ENCODE peak calls at places on chromosomes 4 and X, in seven cellular contexts. One of them, this sample, is unnamed.
A peak's percentile ranks its signal among the peaks of the same experiment; 100 is the strongest.

GRCh38 chrX:153953342-153953830 is 8.9 kb upstream of the RENBP start:
- DNase-seq in body of pancreas: peak; percentile 70
- DNase-seq in transverse colon: peak; percentile 81
- DNase-seq in A549: peak; percentile 58
- DNase-seq in uterus: peak; percentile 88
- DNase-seq in Peyer's patch: peak; percentile 71
- DNase-seq in prostate gland: peak; percentile 28
- DNase-seq in this sample: no peak

GRCh38 chrX:45850775-45851433 is 650.2 kb upstream of the DIPK2B start:
- DNase-seq in A549: peak; percentile 52
- DNase-seq in body of pancreas: peak; percentile 8
- DNase-seq in prostate gland: peak; percentile 19
- DNase-seq in uterus: peak; percentile 37
- DNase-seq in transverse colon: peak; percentile 25
- DNase-seq in Peyer's patch: no peak
- DNase-seq in this sample: peak; percentile 87

GRCh38 chr4:173025131-173025530 is 143.5 kb upstream of the GALNT7 start:
- DNase-seq in prostate gland: peak; percentile 64
- DNase-seq in body of pancreas: peak; percentile 71
- DNase-seq in transverse colon: peak; percentile 26
- DNase-seq in uterus: peak; percentile 65
- DNase-seq in Peyer's patch: no peak
- DNase-seq in A549: peak; percentile 71
- DNase-seq in this sample: peak; percentile 32

GRCh38 chr4:140012688-140013087 is 141.3 kb downstream of the MAML3 start:
- DNase-seq in body of pancreas: peak; percentile 88
- DNase-seq in prostate gland: peak; percentile 71
- DNase-seq in Peyer's patch: peak; percentile 35
- DNase-seq in A549: peak; percentile 93
- DNase-seq in transverse colon: peak; percentile 78
- DNase-seq in uterus: peak; percentile 35
- DNase-seq in this sample: peak; percentile 27

GRCh38 chr4:83093060-83093640 is 21.4 kb downstream of the PLAC8 start:
- DNase-seq in body of pancreas: no peak
- DNase-seq in transverse colon: no peak
- DNase-seq in prostate gland: no peak
- DNase-seq in Peyer's patch: no peak
- DNase-seq in A549: no peak
- DNase-seq in uterus: no peak
- DNase-seq in this sample: no peak

GRCh38 chrX:47178337-47178736 is 15.3 kb upstream of the UBA1 start:
- DNase-seq in A549: no peak
- DNase-seq in body of pancreas: no peak
- DNase-seq in transverse colon: no peak
- DNase-seq in Peyer's patch: no peak
- DNase-seq in prostate gland: no peak
- DNase-seq in uterus: no peak
- DNase-seq in this sample: no peak

GRCh38 chr4:8710416-8710815 is 117.9 kb downstream of the CPZ start:
- DNase-seq in body of pancreas: no peak
- DNase-seq in Peyer's patch: no peak
- DNase-seq in transverse colon: peak; percentile 2
- DNase-seq in uterus: peak; percentile 8
- DNase-seq in prostate gland: no peak
- DNase-seq in A549: no peak
- DNase-seq in this sample: peak; percentile 63

GRCh38 chr4:6019316-6020263 is 1.4 kb upstream of the C4orf50 start:
- DNase-seq in prostate gland: peak; percentile 23
- DNase-seq in Peyer's patch: no peak
- DNase-seq in uterus: no peak
- DNase-seq in A549: peak; percentile 51
- DNase-seq in transverse colon: peak; percentile 24
- DNase-seq in body of pancreas: peak; percentile 62
- DNase-seq in this sample: no peak

GRCh38 chr4:147723316-147723715 is 8.6 kb upstream of the ARHGAP10 start:
- DNase-seq in A549: no peak
- DNase-seq in transverse colon: no peak
- DNase-seq in uterus: peak; percentile 64
- DNase-seq in prostate gland: no peak
- DNase-seq in Peyer's patch: no peak
- DNase-seq in body of pancreas: peak; percentile 22
- DNase-seq in this sample: peak; percentile 46

GRCh38 chr4:151887151-151887815 is 126.5 kb upstream of the GATB start:
- DNase-seq in A549: no peak
- DNase-seq in uterus: no peak
- DNase-seq in transverse colon: no peak
- DNase-seq in prostate gland: no peak
- DNase-seq in Peyer's patch: no peak
- DNase-seq in body of pancreas: no peak
- DNase-seq in this sample: no peak

GRCh38 chr4:130183796-130184195 is 1087.8 kb downstream of the C4orf33 start:
- DNase-seq in body of pancreas: no peak
- DNase-seq in transverse colon: no peak
- DNase-seq in A549: no peak
- DNase-seq in uterus: no peak
- DNase-seq in Peyer's patch: no peak
- DNase-seq in prostate gland: no peak
- DNase-seq in this sample: no peak

GRCh38 chr4:100290585-100290984 is 100.3 kb upstream of the DDIT4L start:
- DNase-seq in body of pancreas: no peak
- DNase-seq in Peyer's patch: no peak
- DNase-seq in transverse colon: no peak
- DNase-seq in prostate gland: no peak
- DNase-seq in uterus: no peak
- DNase-seq in A549: no peak
- DNase-seq in this sample: no peak

GRCh38 chr4:155444695-155445094 is 67.9 kb upstream of the MAP9 start:
- DNase-seq in Peyer's patch: no peak
- DNase-seq in prostate gland: no peak
- DNase-seq in transverse colon: no peak
- DNase-seq in body of pancreas: no peak
- DNase-seq in A549: no peak
- DNase-seq in uterus: no peak
- DNase-seq in this sample: no peak

GRCh38 chr4:169024762-169025161 is 14.7 kb upstream of the CBR4 start:
- DNase-seq in prostate gland: peak; percentile 26
- DNase-seq in A549: peak; percentile 43
- DNase-seq in Peyer's patch: no peak
- DNase-seq in uterus: no peak
- DNase-seq in body of pancreas: no peak
- DNase-seq in transverse colon: no peak
- DNase-seq in this sample: no peak

GRCh38 chr4:138925495-138925894 is 90.1 kb upstream of the NOCT start:
- DNase-seq in Peyer's patch: no peak
- DNase-seq in prostate gland: no peak
- DNase-seq in body of pancreas: no peak
- DNase-seq in transverse colon: no peak
- DNase-seq in A549: no peak
- DNase-seq in uterus: no peak
- DNase-seq in this sample: no peak

GRCh38 chr4:41975341-41975740 is 6.2 kb upstream of the DCAF4L1 start:
- DNase-seq in body of pancreas: no peak
- DNase-seq in A549: no peak
- DNase-seq in Peyer's patch: no peak
- DNase-seq in prostate gland: no peak
- DNase-seq in uterus: no peak
- DNase-seq in transverse colon: no peak
- DNase-seq in this sample: no peak
- TF ChIP-seq POLR2A in body of pancreas: no peak
- TF ChIP-seq POLR2A in A549: no peak
- TF ChIP-seq POLR2A in Peyer's patch: no peak
- TF ChIP-seq POLR2A in prostate gland: no peak
- TF ChIP-seq POLR2A in uterus: no peak
- TF ChIP-seq POLR2A in transverse colon: no peak
- TF ChIP-seq POLR2A in this sample: no peak

DNA sequence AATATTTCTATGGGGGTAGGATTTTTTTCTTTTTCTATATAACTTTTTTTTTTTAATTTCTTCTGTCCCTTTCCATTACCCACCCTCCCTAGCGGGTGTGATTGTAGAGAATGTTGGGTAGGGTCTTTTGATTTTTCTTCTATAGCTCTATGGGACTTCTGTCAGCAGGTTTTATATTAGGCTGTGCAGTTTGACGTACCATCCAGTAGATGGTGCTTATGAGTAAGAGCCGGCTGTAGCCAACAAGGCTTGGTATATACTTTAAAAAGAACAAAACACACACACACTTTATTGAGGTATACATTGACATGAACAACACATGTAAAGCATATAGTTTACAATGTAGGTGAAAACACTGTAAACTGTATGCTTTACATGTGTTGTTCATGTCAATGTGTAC is 247.9 kb upstream of the POF1B start:
- DNase-seq in transverse colon: no peak
- DNase-seq in A549: peak; percentile 9
- DNase-seq in body of pancreas: no peak
- DNase-seq in prostate gland: no peak
- DNase-seq in Peyer's patch: no peak
- DNase-seq in uterus: no peak
- DNase-seq in this sample: no peak
- TF ChIP-seq CTCF in transverse colon: peak; percentile 21
- TF ChIP-seq CTCF in A549: no peak
- TF ChIP-seq CTCF in body of pancreas: no peak
- TF ChIP-seq CTCF in prostate gland: no peak
- TF ChIP-seq CTCF in Peyer's patch: no peak
- TF ChIP-seq CTCF in uterus: no peak
- TF ChIP-seq CTCF in this sample: no peak

GRCh38 chr4:82043081-82043808 is 330.5 kb downstream of the HNRNPD start:
- DNase-seq in Peyer's patch: no peak
- DNase-seq in body of pancreas: peak; percentile 42
- DNase-seq in prostate gland: no peak
- DNase-seq in transverse colon: peak; percentile 19
- DNase-seq in A549: no peak
- DNase-seq in uterus: no peak
- DNase-seq in this sample: no peak
- H3K4me3 ChIP-seq in Peyer's patch: no peak overlapping the region
- H3K4me3 ChIP-seq in body of pancreas: no peak overlapping the region
- H3K4me3 ChIP-seq in prostate gland: peak overlapping the region; percentile 39
- H3K4me3 ChIP-seq in transverse colon: no peak overlapping the region
- H3K4me3 ChIP-seq in A549: no peak overlapping the region
- H3K4me3 ChIP-seq in uterus: peak overlapping the region; percentile 7
- H3K4me3 ChIP-seq in this sample: no peak overlapping the region

GRCh38 chr4:127965062-127965802 is at the start of the genes ABHD18 and MFSD8:
- DNase-seq in transverse colon: peak; percentile 100
- DNase-seq in Peyer's patch: peak; percentile 98
- DNase-seq in uterus: peak; percentile 98
- DNase-seq in A549: peak; percentile 99
- DNase-seq in prostate gland: peak; percentile 99
- DNase-seq in body of pancreas: peak; percentile 100
- DNase-seq in this sample: peak; percentile 99
- TF ChIP-seq POLR2A in transverse colon: peak; percentile 89
- TF ChIP-seq POLR2A in Peyer's patch: peak; percentile 82
- TF ChIP-seq POLR2A in uterus: peak; percentile 77
- TF ChIP-seq POLR2A in A549: peak; percentile 59
- TF ChIP-seq POLR2A in prostate gland: peak; percentile 87
- TF ChIP-seq POLR2A in body of pancreas: peak; percentile 94
- TF ChIP-seq POLR2A in this sample: no peak

GRCh38 chr4:183758006-183758734 is 99.1 kb downstream of the TRAPPC11 start:
- DNase-seq in Peyer's patch: no peak
- DNase-seq in A549: peak; percentile 17
- DNase-seq in prostate gland: peak; percentile 63
- DNase-seq in uterus: no peak
- DNase-seq in body of pancreas: peak; percentile 21
- DNase-seq in transverse colon: peak; percentile 76
- DNase-seq in this sample: no peak
- TF ChIP-seq CTCF in Peyer's patch: no peak
- TF ChIP-seq CTCF in A549: no peak
- TF ChIP-seq CTCF in prostate gland: no peak
- TF ChIP-seq CTCF in uterus: no peak
- TF ChIP-seq CTCF in body of pancreas: no peak
- TF ChIP-seq CTCF in transverse colon: peak; percentile 49
- TF ChIP-seq CTCF in this sample: no peak

This sample was measured in lower leg skin.